ENCODE peak calls at places on chromosomes 7 and 10, in nine cellular contexts. N, L, J, P, Z, O, R, A and B are unnamed samples.

GRCh38 chr7:29469306-29469705 is 94.3 kb upstream of the PRR15 start:
- DNase-seq in N (no peak), L (no peak), J (no peak), P (no peak), Z (no peak), O (no peak), R (no peak), A (no peak), B (no peak)

GRCh38 chr7:134875867-134876266 is 96.4 kb downstream of the CALD1 start:
- DNase-seq in N (no peak), L (no peak), J (no peak), P (no peak), Z (no peak), O (peak), R (peak), A (peak), B (no peak)

GRCh38 chr7:76108540-76109233 is 60.8 kb downstream of the MDH2 start:
- DNase-seq in N (peak), L (peak), J (peak), P (no peak), Z (no peak), O (no peak), R (no peak), A (peak), B (no peak)

GRCh38 chr7:8822595-8822994 is 389.2 kb downstream of the NXPH1 start:
- DNase-seq in N (no peak), L (no peak), J (peak), P (no peak), Z (no peak), O (no peak), R (no peak), A (no peak), B (no peak)

GRCh38 chr10:57535306-57535705 is 732.4 kb downstream of the IPMK start:
- DNase-seq in N (no peak), L (no peak), J (no peak), P (no peak), Z (no peak), O (no peak), R (no peak), A (no peak), B (no peak)

GRCh38 chr10:131187274-131187673 is 124.2 kb downstream of the TCERG1L start:
- DNase-seq in N (no peak), L (peak), J (peak), P (no peak), Z (no peak), O (no peak), R (no peak), A (no peak), B (peak)

GRCh38 chr10:76453328-76453727 is 1021.9 kb downstream of the LRMDA start:
- DNase-seq in N (no peak), L (no peak), J (no peak), P (no peak), Z (no peak), O (no peak), R (no peak), A (no peak), B (no peak)

GRCh38 chr7:3300221-3300650 is 816 bp upstream of the SDK1 start:
- DNase-seq in N (peak), L (no peak), J (no peak), P (no peak), Z (no peak), O (no peak), R (no peak), A (peak), B (no peak)

GRCh38 chr7:924541-925231 is 29.8 kb downstream of the ADAP1 start:
- DNase-seq in N (peak), L (peak), J (peak), P (no peak), Z (peak), O (no peak), R (no peak), A (peak), B (no peak)

GRCh38 chr7:47508389-47509380 is 73.2 kb downstream of the TNS3 start:
- DNase-seq in N (no peak), L (no peak), J (no peak), P (no peak), Z (no peak), O (no peak), R (no peak), A (no peak), B (no peak)

GRCh38 chr7:128100225-128100948 is 69.2 kb upstream of the LRRC4 start:
- DNase-seq in N (no peak), L (no peak), J (no peak), P (no peak), Z (no peak), O (no peak), R (no peak), A (no peak), B (no peak)

GRCh38 chr10:132539894-132540293 is 2.3 kb downstream of the INPP5A start:
- DNase-seq in N (no peak), L (no peak), J (no peak), P (peak), Z (no peak), O (no peak), R (peak), A (peak), B (no peak)

GRCh38 chr7:26399309-26399610 is 107.6 kb downstream of the SNX10 start:
- DNase-seq in N (no peak), L (no peak), J (no peak), P (no peak), Z (peak), O (peak), R (no peak), A (no peak), B (no peak)

GRCh38 chr10:72356115-72356514 is 1.4 kb upstream of the DNAJB12 start:
- DNase-seq in N (no peak), L (no peak), J (no peak), P (no peak), Z (no peak), O (no peak), R (no peak), A (no peak), B (no peak)

GRCh38 chr10:71756441-71757191 is 16.7 kb downstream of the VSIR start:
- DNase-seq in N (no peak), L (no peak), J (no peak), P (no peak), Z (no peak), O (no peak), R (peak), A (no peak), B (no peak)

GRCh38 chr7:4227105-4228010 is 454.7 kb upstream of the FOXK1 start:
- DNase-seq in N (no peak), L (no peak), J (no peak), P (no peak), Z (no peak), O (no peak), R (no peak), A (no peak), B (no peak)

GRCh38 chr10:86258488-86258887 is 108.1 kb downstream of the GRID1 start:
- DNase-seq in N (no peak), L (no peak), J (no peak), P (no peak), Z (no peak), O (no peak), R (no peak), A (no peak), B (no peak)

GRCh38 chr10:2882628-2883027 is 184.7 kb upstream of the PFKP start:
- DNase-seq in N (no peak), L (no peak), J (no peak), P (no peak), Z (no peak), O (peak), R (no peak), A (no peak), B (no peak)

GRCh38 chr10:93968452-93969044 is 25.2 kb upstream of the PLCE1 start:
- DNase-seq in N (no peak), L (no peak), J (no peak), P (no peak), Z (no peak), O (no peak), R (no peak), A (no peak), B (no peak)

GRCh38 chr7:5423272-5423843 is at the start of gene TNRC18:
- DNase-seq in N (no peak), L (peak), J (peak), P (no peak), Z (peak), O (no peak), R (no peak), A (no peak), B (no peak)

GRCh38 chr10:30453764-30454527 is 20.0 kb downstream of the MAP3K8 start:
- DNase-seq in N (no peak), L (no peak), J (no peak), P (no peak), Z (no peak), O (no peak), R (no peak), A (no peak), B (no peak)

GRCh38 chr10:26798298-26798697 is 62.5 kb downstream of the ABI1 start:
- DNase-seq in N (no peak), L (no peak), J (no peak), P (no peak), Z (no peak), O (no peak), R (no peak), A (no peak), B (no peak)

GRCh38 chr7:38002689-38003088 is 82.2 kb downstream of the EPDR1 start:
- DNase-seq in N (no peak), L (no peak), J (no peak), P (no peak), Z (no peak), O (no peak), R (no peak), A (no peak), B (no peak)

GRCh38 chr10:74669210-74669609 is 157.2 kb upstream of the KAT6B start:
- DNase-seq in N (no peak), L (no peak), J (no peak), P (no peak), Z (no peak), O (no peak), R (no peak), A (no peak), B (no peak)

GRCh38 chr10:19767876-19768275 is 48.4 kb upstream of the PLXDC2 start:
- DNase-seq in N (no peak), L (no peak), J (no peak), P (no peak), Z (no peak), O (no peak), R (no peak), A (no peak), B (no peak)

GRCh38 chr7:134632937-134633540 is 13.6 kb upstream of the BPGM start:
- DNase-seq in N (peak), L (no peak), J (no peak), P (no peak), Z (no peak), O (peak), R (no peak), A (peak), B (no peak)

GRCh38 chr10:21525367-21526183 is at the start of gene SKIDA1:
- DNase-seq in N (peak), L (peak), J (peak), P (no peak), Z (peak), O (peak), R (no peak), A (peak), B (peak)

GRCh38 chr10:130933008-130933390 is 378.5 kb downstream of the TCERG1L start:
- DNase-seq in N (no peak), L (no peak), J (no peak), P (no peak), Z (no peak), O (no peak), R (no peak), A (no peak), B (no peak)

GRCh38 chr7:148701414-148701813 is 2.7 kb downstream of the CUL1 start:
- DNase-seq in N (no peak), L (no peak), J (no peak), P (no peak), Z (no peak), O (peak), R (no peak), A (no peak), B (no peak)

GRCh38 chr10:102514487-102515311 is 10.9 kb downstream of the SUFU start:
- DNase-seq in N (no peak), L (peak), J (no peak), P (no peak), Z (no peak), O (no peak), R (no peak), A (no peak), B (no peak)

GRCh38 chr7:1087952-1088920 is at the start of gene GPER1:
- DNase-seq in N (peak), L (peak), J (peak), P (no peak), Z (peak), O (peak), R (no peak), A (no peak), B (no peak)

GRCh38 chr7:134693256-134693655 is 46.6 kb downstream of the BPGM start:
- DNase-seq in N (no peak), L (no peak), J (no peak), P (peak), Z (no peak), O (peak), R (peak), A (peak), B (no peak)

GRCh38 chr10:114245128-114245791 is 6.2 kb downstream of the VWA2 start:
- DNase-seq in N (peak), L (peak), J (no peak), P (no peak), Z (no peak), O (peak), R (no peak), A (no peak), B (no peak)

GRCh38 chr7:3244241-3244814 is 56.7 kb upstream of the SDK1 start:
- DNase-seq in N (peak), L (no peak), J (no peak), P (no peak), Z (no peak), O (peak), R (no peak), A (peak), B (no peak)

GRCh38 chr7:98870071-98870651 is 347 bp upstream of the TMEM130 start:
- DNase-seq in N (peak), L (peak), J (no peak), P (no peak), Z (peak), O (peak), R (no peak), A (no peak), B (no peak)

GRCh38 chr7:21497072-21497471 is 45.8 kb upstream of the DNAH11 start:
- DNase-seq in N (no peak), L (no peak), J (no peak), P (no peak), Z (no peak), O (peak), R (no peak), A (peak), B (no peak)
- TF ChIP-seq CTCF in N (peak), L (no peak), J (peak), P (peak), Z (no peak), O (peak), R (peak), A (peak), B (no peak)

GRCh38 chr10:35427543-35427942 is 91.2 kb downstream of the CCNY start:
- DNase-seq in N (no peak), L (no peak), J (no peak), P (no peak), Z (no peak), O (no peak), R (no peak), A (no peak), B (no peak)

GRCh38 chr10:35426657-35427056 is 90.3 kb downstream of the CCNY start:
- DNase-seq in N (no peak), L (no peak), J (no peak), P (no peak), Z (no peak), O (no peak), R (no peak), A (no peak), B (no peak)

GRCh38 chr10:35423505-35424306 is 87.4 kb downstream of the CCNY start:
- DNase-seq in N (no peak), L (no peak), J (no peak), P (no peak), Z (no peak), O (peak), R (no peak), A (peak), B (no peak)

GRCh38 chr10:35424680-35425285 is 88.5 kb downstream of the CCNY start:
- DNase-seq in N (no peak), L (no peak), J (peak), P (no peak), Z (no peak), O (no peak), R (no peak), A (no peak), B (no peak)

GRCh38 chr10:35425596-35425995 is 89.3 kb downstream of the CCNY start:
- DNase-seq in N (no peak), L (no peak), J (no peak), P (no peak), Z (no peak), O (no peak), R (no peak), A (no peak), B (no peak)
- TF ChIP-seq CTCF in N (no peak), L (no peak), J (no peak), P (no peak), Z (no peak), O (no peak), R (no peak), A (no peak), B (no peak)

GRCh38 chr7:12687213-12688171 is at the start of gene ARL4A:
- DNase-seq in N (peak), L (peak), J (peak), P (peak), Z (peak), O (peak), R (peak), A (peak), B (peak)

GRCh38 chr7:12686234-12686893 is 1.1 kb upstream of the ARL4A start:
- DNase-seq in N (peak), L (peak), J (peak), P (peak), Z (peak), O (peak), R (no peak), A (peak), B (peak)

GRCh38 chr7:12684733-12685132 is 2.7 kb upstream of the ARL4A start:
- DNase-seq in N (no peak), L (peak), J (no peak), P (no peak), Z (no peak), O (no peak), R (no peak), A (no peak), B (no peak)

GRCh38 chr7:12685550-12685949 is 1.9 kb upstream of the ARL4A start:
- DNase-seq in N (peak), L (peak), J (peak), P (no peak), Z (peak), O (peak), R (no peak), A (peak), B (no peak)

GRCh38 chr7:12686894-12687212 is 580 bp upstream of the ARL4A start:
- DNase-seq in N (no peak), L (no peak), J (no peak), P (no peak), Z (no peak), O (no peak), R (no peak), A (no peak), B (no peak)
- TF ChIP-seq CTCF in N (peak), L (no peak), J (no peak), P (no peak), Z (peak), O (no peak), R (no peak), A (no peak), B (peak)

GRCh38 chr7:150858236-150859197 is 6.2 kb downstream of the AOC1 start:
- DNase-seq in N (no peak), L (no peak), J (no peak), P (no peak), Z (no peak), O (no peak), R (no peak), A (no peak), B (no peak)

GRCh38 chr7:150862356-150862755 is 10.0 kb downstream of the AOC1 start:
- DNase-seq in N (no peak), L (no peak), J (no peak), P (no peak), Z (no peak), O (no peak), R (no peak), A (no peak), B (no peak)

GRCh38 chr7:150860978-150861295 is 8.6 kb downstream of the AOC1 start:
- DNase-seq in N (no peak), L (no peak), J (no peak), P (no peak), Z (no peak), O (no peak), R (no peak), A (no peak), B (no peak)

GRCh38 chr7:150857276-150858055 is 5.1 kb downstream of the AOC1 start:
- DNase-seq in N (no peak), L (no peak), J (no peak), P (no peak), Z (no peak), O (no peak), R (no peak), A (no peak), B (no peak)

DNA sequence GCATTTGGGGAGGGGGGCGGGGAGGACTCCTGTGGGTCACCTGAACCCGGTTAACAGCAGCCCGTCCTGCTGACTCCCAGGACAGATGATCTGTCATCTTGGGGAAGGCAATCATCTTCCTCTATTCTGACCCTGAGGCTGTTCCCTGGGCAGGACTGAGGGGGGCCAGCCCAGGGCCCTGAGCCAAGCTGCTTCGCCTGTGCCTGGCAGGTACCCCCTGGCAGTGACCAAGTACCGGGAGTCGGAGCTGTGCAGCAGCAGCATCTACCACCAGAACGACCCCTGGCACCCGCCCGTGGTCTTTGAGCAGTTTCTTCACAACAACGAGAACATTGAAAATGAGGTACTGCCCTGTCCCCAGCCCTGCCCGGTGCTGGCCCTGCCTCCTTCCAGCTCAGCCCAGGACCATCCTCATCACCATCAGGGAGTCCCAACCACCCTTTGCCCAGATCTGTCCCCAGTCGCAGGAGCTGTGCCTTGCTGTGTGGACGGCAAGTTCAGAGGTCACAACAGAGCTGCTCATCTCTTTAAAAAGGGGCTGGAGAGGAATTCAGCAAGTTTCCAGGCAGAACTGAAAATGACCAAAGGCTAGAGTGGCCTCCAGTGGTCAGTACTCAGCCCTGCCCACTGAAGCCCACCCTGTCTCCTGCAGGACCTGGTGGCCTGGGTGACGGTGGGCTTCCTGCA is 8.1 kb downstream of the AOC1 start:
- DNase-seq in N (no peak), L (no peak), J (no peak), P (no peak), Z (no peak), O (no peak), R (no peak), A (no peak), B (no peak)
- TF ChIP-seq CTCF in N (no peak), L (no peak), J (no peak), P (no peak), Z (peak), O (no peak), R (no peak), A (no peak), B (peak)

DNA sequence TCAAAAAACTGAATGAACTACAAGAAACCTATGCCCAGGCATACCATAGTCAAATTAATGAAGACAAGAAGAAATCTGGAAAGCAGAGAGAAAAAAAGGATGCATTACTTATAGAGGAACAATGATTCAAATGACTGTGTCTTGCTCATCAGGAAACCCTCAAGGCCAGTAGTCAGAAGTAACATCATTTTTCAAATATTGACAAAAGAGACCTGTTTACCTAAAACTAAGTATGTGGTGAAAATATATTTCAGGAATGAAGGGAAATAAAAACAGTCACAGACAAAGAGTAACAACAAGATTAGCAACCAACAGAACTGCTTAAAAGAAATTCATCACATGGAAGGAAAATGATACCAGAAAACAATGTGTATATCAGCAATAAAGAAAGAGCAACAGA is 128.4 kb downstream of the ALOX5 start:
- DNase-seq in N (no peak), L (no peak), J (no peak), P (no peak), Z (no peak), O (no peak), R (no peak), A (no peak), B (no peak)
- TF ChIP-seq CTCF in N (no peak), L (no peak), J (no peak), P (no peak), Z (no peak), O (no peak), R (no peak), A (no peak), B (no peak)

GRCh38 chr7:100157334-100158228 is 942 bp downstream of the TRAPPC14 start:
- DNase-seq in N (peak), L (peak), J (no peak), P (no peak), Z (peak), O (peak), R (no peak), A (no peak), B (no peak)
- TF ChIP-seq CTCF in N (no peak), L (no peak), J (no peak), P (peak), Z (peak), O (no peak), R (peak), A (peak), B (no peak)

GRCh38 chr10:46098379-46098778 is 52.3 kb upstream of the MSMB start:
- DNase-seq in N (no peak), L (no peak), J (no peak), P (no peak), Z (no peak), O (no peak), R (no peak), A (no peak), B (no peak)
- TF ChIP-seq CTCF in N (no peak), L (no peak), J (no peak), P (no peak), Z (no peak), O (no peak), R (no peak), A (no peak), B (no peak)